ENCODE peak calls at places on chromosomes 6 and 20, in eight cellular contexts. O, G, Y, T, E, F, X and U are unnamed samples.

GRCh38 chr6:77879527-77879926 is 226.7 kb downstream of the MEI4 start:
- DNase-seq in O (no peak), G (no peak), Y (no peak), T (no peak), E (no peak), F (no peak), X (no peak), U (no peak)

GRCh38 chr20:53875452-53875851 is 194.9 kb downstream of the BCAS1 start:
- DNase-seq in O (peak), G (no peak), Y (no peak), T (no peak), E (no peak), F (no peak), X (no peak), U (no peak)

GRCh38 chr20:36335187-36335870 is 29.2 kb downstream of the DLGAP4 start:
- DNase-seq in O (no peak), G (no peak), Y (no peak), T (no peak), E (no peak), F (no peak), X (no peak), U (no peak)

GRCh38 chr6:15435468-15435867 is 189.6 kb downstream of the JARID2 start:
- DNase-seq in O (no peak), G (no peak), Y (no peak), T (no peak), E (no peak), F (no peak), X (no peak), U (no peak)

GRCh38 chr20:47970282-47970903 is 185.1 kb upstream of the SULF2 start:
- DNase-seq in O (no peak), G (peak), Y (no peak), T (no peak), E (peak), F (no peak), X (no peak), U (no peak)

GRCh38 chr20:32482251-32483220 is 102.6 kb downstream of the NOL4L start:
- DNase-seq in O (peak), G (peak), Y (no peak), T (peak), E (peak), F (peak), X (no peak), U (peak)

GRCh38 chr6:50837589-50838445 is 19.1 kb downstream of the TFAP2B start:
- DNase-seq in O (no peak), G (no peak), Y (no peak), T (no peak), E (no peak), F (no peak), X (no peak), U (no peak)

GRCh38 chr6:73942581-73942980 is 246.6 kb downstream of the CD109 start:
- DNase-seq in O (no peak), G (peak), Y (peak), T (no peak), E (peak), F (no peak), X (no peak), U (no peak)

GRCh38 chr6:15969236-15969778 is 159.6 kb upstream of the MYLIP start:
- DNase-seq in O (no peak), G (peak), Y (no peak), T (no peak), E (no peak), F (no peak), X (no peak), U (no peak)

GRCh38 chr6:25014806-25015560 is 79.2 kb upstream of the RIPOR2 start:
- DNase-seq in O (no peak), G (no peak), Y (peak), T (no peak), E (no peak), F (peak), X (no peak), U (no peak)

GRCh38 chr6:109768485-109768884 is 77.4 kb downstream of the FIG4 start:
- DNase-seq in O (no peak), G (peak), Y (peak), T (no peak), E (no peak), F (no peak), X (no peak), U (no peak)

GRCh38 chr6:30816791-30817739 is 67.3 kb upstream of the DDR1 start:
- DNase-seq in O (no peak), G (no peak), Y (no peak), T (no peak), E (no peak), F (no peak), X (no peak), U (no peak)

GRCh38 chr6:14178083-14178445 is 60.5 kb downstream of the CD83 start:
- DNase-seq in O (no peak), G (peak), Y (no peak), T (no peak), E (no peak), F (no peak), X (no peak), U (no peak)

GRCh38 chr6:164856138-164856537 is 453.3 kb downstream of the C6orf118 start:
- DNase-seq in O (no peak), G (no peak), Y (no peak), T (no peak), E (no peak), F (no peak), X (no peak), U (no peak)

GRCh38 chr20:41001497-41001896 is 27.1 kb upstream of the TOP1 start:
- DNase-seq in O (no peak), G (peak), Y (no peak), T (no peak), E (no peak), F (no peak), X (no peak), U (no peak)

GRCh38 chr20:60754866-60755265 is 497.2 kb upstream of the CDH4 start:
- DNase-seq in O (no peak), G (no peak), Y (no peak), T (no peak), E (no peak), F (no peak), X (no peak), U (no peak)

GRCh38 chr6:143755301-143755744 is 77.6 kb downstream of the PHACTR2 start:
- DNase-seq in O (no peak), G (no peak), Y (peak), T (no peak), E (no peak), F (no peak), X (no peak), U (no peak)

GRCh38 chr20:18288748-18289705 is 700 bp downstream of the ZNF133 start:
- DNase-seq in O (no peak), G (peak), Y (peak), T (no peak), E (peak), F (no peak), X (no peak), U (no peak)

GRCh38 chr6:134938896-134939295 is 11.0 kb downstream of the ALDH8A1 start:
- DNase-seq in O (no peak), G (peak), Y (no peak), T (no peak), E (no peak), F (no peak), X (no peak), U (no peak)